ENCODE peak calls at places on chromosomes 13 and 19, in nine cellular contexts. Z, A, E, C, J, F, K, V and N are unnamed samples.

GRCh38 chr19:32091196-32091595 is 254.2 kb upstream of the ZNF507 start:
- DNase-seq in V (no peak), J (no peak), K (no peak), F (no peak), E (no peak), Z (no peak), A (no peak), C (no peak), N (no peak)

GRCh38 chr13:40329682-40330485 is 336.6 kb downstream of the FOXO1 start:
- DNase-seq in J (no peak), E (no peak), A (peak; percentile 8), K (no peak), Z (no peak), V (no peak), C (no peak), F (no peak), N (no peak)

GRCh38 chr13:43273362-43273761 is 250.0 kb downstream of the DNAJC15 start:
- DNase-seq in K (no peak), J (no peak), Z (no peak), F (no peak), E (no peak), A (no peak), V (no peak), C (no peak), N (no peak)

GRCh38 chr19:1315470-1316166 is 29.9 kb downstream of the EFNA2 start:
- DNase-seq in C (peak; percentile 15), J (peak; percentile 33), F (peak; percentile 20), A (peak; percentile 35), Z (peak; percentile 40), E (peak; percentile 63), V (peak; percentile 86), K (peak; percentile 70), N (peak; percentile 29)

GRCh38 chr13:75345191-75345590 is 136.8 kb downstream of the TBC1D4 start:
- DNase-seq in Z (no peak), A (no peak), F (no peak), E (no peak), K (no peak), V (no peak), J (no peak), C (peak; percentile 16), N (no peak)

GRCh38 chr19:4014541-4015491 is 7.3 kb downstream of the PIAS4 start:
- DNase-seq in Z (peak; percentile 64), A (no peak), F (peak; percentile 20), J (no peak), K (no peak), V (no peak), E (peak; percentile 55), C (no peak), N (peak; percentile 19)

GRCh38 chr19:23093832-23094231 is 23.0 kb upstream of the ZNF730 start:
- DNase-seq in F (no peak), Z (no peak), C (no peak), K (no peak), E (no peak), J (no peak), V (no peak), A (no peak), N (no peak)

GRCh38 chr19:6576869-6577281 is 14.1 kb downstream of the CD70 start:
- DNase-seq in C (no peak), E (no peak), Z (no peak), J (no peak), K (no peak), V (no peak), F (no peak), A (no peak), N (no peak)

GRCh38 chr13:23558675-23559536 is 11.3 kb upstream of the TNFRSF19 start:
- DNase-seq in V (no peak), K (no peak), C (peak; percentile 28), E (peak; percentile 38), F (no peak), A (no peak), J (no peak), Z (peak; percentile 51), N (no peak)

GRCh38 chr19:44093931-44094765 is at the start of gene ZNF224:
- DNase-seq in J (peak; percentile 78), E (peak; percentile 89), K (peak; percentile 92), V (peak; percentile 80), F (peak; percentile 61), A (peak; percentile 83), C (peak; percentile 90), Z (peak; percentile 92), N (peak; percentile 91)

GRCh38 chr13:53151692-53152421 is 123.2 kb downstream of the OLFM4 start:
- DNase-seq in E (peak; percentile 51), F (no peak), C (no peak), K (peak; percentile 16), Z (peak; percentile 9), V (peak; percentile 34), A (peak; percentile 18), J (peak; percentile 30), N (peak; percentile 83)

GRCh38 chr13:98586400-98587144 is 9.7 kb upstream of the STK24 start:
- DNase-seq in V (no peak), J (no peak), C (no peak), K (no peak), E (no peak), Z (no peak), F (no peak), A (no peak), N (no peak)

GRCh38 chr19:51788029-51788428 is 6.9 kb upstream of the FPR3 start:
- DNase-seq in C (no peak), V (no peak), Z (no peak), K (no peak), J (no peak), A (no peak), E (no peak), F (no peak), N (no peak)

GRCh38 chr19:1000095-1000494 is at the start of gene GRIN3B:
- DNase-seq in C (no peak), F (peak; percentile 59), E (peak; percentile 60), V (peak; percentile 88), A (peak; percentile 38), K (no peak), Z (no peak), J (peak; percentile 75), N (peak; percentile 41)

GRCh38 chr13:43129021-43129420 is 105.6 kb downstream of the DNAJC15 start:
- DNase-seq in V (no peak), Z (no peak), J (no peak), A (no peak), E (no peak), F (no peak), K (no peak), C (no peak), N (no peak)